ENCODE peak calls at places on chromosomes 5 and 9, in nine cellular contexts. One of them, this sample, is unnamed.

GRCh38 chr5:136235316-136235715 is 42.4 kb upstream of the SMIM32 start:
- DNase-seq in heart right ventricle: no peak
- DNase-seq in tibial artery: no peak
- DNase-seq in brain microvascular endothelial cell: no peak
- DNase-seq in choroid plexus epithelial cell: no peak
- DNase-seq in astrocyte of the spinal cord: no peak
- DNase-seq in AG04449: no peak
- DNase-seq in heart left ventricle: no peak
- DNase-seq in breast epithelium: no peak
- DNase-seq in this sample: no peak

GRCh38 chr5:33538201-33538600 is 97.4 kb downstream of the TARS1 start:
- DNase-seq in heart right ventricle: no peak
- DNase-seq in tibial artery: no peak
- DNase-seq in brain microvascular endothelial cell: no peak
- DNase-seq in choroid plexus epithelial cell: no peak
- DNase-seq in astrocyte of the spinal cord: no peak
- DNase-seq in AG04449: no peak
- DNase-seq in heart left ventricle: no peak
- DNase-seq in breast epithelium: no peak
- DNase-seq in this sample: no peak

GRCh38 chr5:71748360-71748759 is 29.3 kb downstream of the CARTPT start:
- DNase-seq in heart right ventricle: peak; percentile 45
- DNase-seq in tibial artery: peak; percentile 83
- DNase-seq in brain microvascular endothelial cell: no peak
- DNase-seq in choroid plexus epithelial cell: no peak
- DNase-seq in astrocyte of the spinal cord: no peak
- DNase-seq in AG04449: no peak
- DNase-seq in heart left ventricle: peak; percentile 73
- DNase-seq in breast epithelium: peak; percentile 71
- DNase-seq in this sample: no peak

GRCh38 chr9:137955224-137955570 is 77.6 kb downstream of the CACNA1B start:
- DNase-seq in heart right ventricle: no peak
- DNase-seq in tibial artery: no peak
- DNase-seq in brain microvascular endothelial cell: no peak
- DNase-seq in choroid plexus epithelial cell: no peak
- DNase-seq in astrocyte of the spinal cord: no peak
- DNase-seq in AG04449: no peak
- DNase-seq in heart left ventricle: no peak
- DNase-seq in breast epithelium: no peak
- DNase-seq in this sample: no peak

GRCh38 chr9:20570086-20570485 is 52.2 kb downstream of the MLLT3 start:
- DNase-seq in heart right ventricle: no peak
- DNase-seq in tibial artery: no peak
- DNase-seq in brain microvascular endothelial cell: no peak
- DNase-seq in choroid plexus epithelial cell: peak; percentile 29
- DNase-seq in astrocyte of the spinal cord: peak; percentile 18
- DNase-seq in AG04449: no peak
- DNase-seq in heart left ventricle: no peak
- DNase-seq in breast epithelium: no peak
- DNase-seq in this sample: peak; percentile 65

GRCh38 chr9:123217148-123217585 is 51.2 kb downstream of the STRBP start:
- DNase-seq in heart right ventricle: no peak
- DNase-seq in tibial artery: no peak
- DNase-seq in brain microvascular endothelial cell: no peak
- DNase-seq in choroid plexus epithelial cell: peak; percentile 57
- DNase-seq in astrocyte of the spinal cord: peak; percentile 22
- DNase-seq in AG04449: peak; percentile 1
- DNase-seq in heart left ventricle: no peak
- DNase-seq in breast epithelium: no peak
- DNase-seq in this sample: no peak

GRCh38 chr5:138273834-138274188 is 610 bp downstream of the GFRA3 start:
- DNase-seq in heart right ventricle: no peak
- DNase-seq in tibial artery: no peak
- DNase-seq in brain microvascular endothelial cell: no peak
- DNase-seq in choroid plexus epithelial cell: no peak
- DNase-seq in astrocyte of the spinal cord: no peak
- DNase-seq in AG04449: no peak
- DNase-seq in heart left ventricle: no peak
- DNase-seq in breast epithelium: no peak
- DNase-seq in this sample: no peak

GRCh38 chr9:84708400-84708799 is 38.9 kb downstream of the NTRK2 start:
- DNase-seq in heart right ventricle: no peak
- DNase-seq in tibial artery: no peak
- DNase-seq in brain microvascular endothelial cell: no peak
- DNase-seq in choroid plexus epithelial cell: no peak
- DNase-seq in astrocyte of the spinal cord: no peak
- DNase-seq in AG04449: no peak
- DNase-seq in heart left ventricle: no peak
- DNase-seq in breast epithelium: no peak
- DNase-seq in this sample: no peak

GRCh38 chr5:173954671-173955605 is 34.0 kb upstream of the C5orf47 start:
- DNase-seq in heart right ventricle: no peak
- DNase-seq in tibial artery: no peak
- DNase-seq in brain microvascular endothelial cell: peak; percentile 21
- DNase-seq in choroid plexus epithelial cell: peak; percentile 80
- DNase-seq in astrocyte of the spinal cord: peak; percentile 45
- DNase-seq in AG04449: peak; percentile 77
- DNase-seq in heart left ventricle: no peak
- DNase-seq in breast epithelium: no peak
- DNase-seq in this sample: peak; percentile 87

DNA sequence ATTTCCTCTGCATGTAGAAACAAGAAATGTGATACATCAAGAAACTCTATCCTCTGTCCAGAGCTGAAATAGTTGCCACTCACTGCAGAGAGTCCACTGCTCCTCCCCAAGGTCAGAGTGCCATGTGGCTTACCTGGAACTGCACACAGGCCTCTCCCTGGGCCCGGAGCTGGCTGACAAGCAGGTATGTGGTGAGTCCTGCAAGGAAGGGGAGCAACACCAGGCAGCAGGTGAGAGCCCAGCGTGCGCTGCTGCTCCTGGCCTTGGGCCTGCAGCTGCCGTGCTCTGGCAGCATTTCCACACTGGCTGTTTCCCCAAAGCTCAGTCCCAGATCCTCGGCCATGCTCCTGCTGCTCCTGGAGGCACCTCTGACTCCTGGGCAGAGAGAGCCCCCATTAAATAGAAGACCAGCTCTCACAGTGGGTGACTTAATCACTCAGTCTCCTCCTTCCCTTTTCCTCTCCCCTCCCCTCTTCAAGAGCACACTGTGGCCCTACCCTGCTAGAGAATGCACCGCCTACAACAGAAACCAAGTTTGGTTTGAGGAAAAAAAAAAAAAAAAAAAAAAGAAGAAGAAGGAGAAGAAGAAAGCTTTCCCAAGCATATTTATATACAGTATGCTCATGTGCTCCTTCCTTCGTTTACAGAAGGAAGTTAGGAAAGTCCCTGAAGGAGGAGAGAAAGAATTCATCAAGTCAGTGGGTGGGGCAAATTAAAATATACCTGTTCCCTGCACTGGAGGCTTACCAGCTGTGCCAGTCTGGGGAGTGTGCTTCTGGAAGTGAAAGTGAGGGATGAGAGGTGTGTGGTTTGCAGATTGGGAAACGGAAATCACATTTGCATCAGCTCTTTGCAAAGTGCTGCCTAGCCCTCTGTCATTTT is at the start of gene TNFSF15:
- DNase-seq in heart right ventricle: peak; percentile 9
- DNase-seq in tibial artery: no peak
- DNase-seq in brain microvascular endothelial cell: peak; percentile 14
- DNase-seq in choroid plexus epithelial cell: peak; percentile 74
- DNase-seq in astrocyte of the spinal cord: no peak
- DNase-seq in AG04449: no peak
- DNase-seq in heart left ventricle: peak; percentile 55
- DNase-seq in breast epithelium: no peak
- DNase-seq in this sample: peak; percentile 86
- H3K4me3 ChIP-seq in heart right ventricle: no peak within 1 kb of the TSS
- H3K4me3 ChIP-seq in tibial artery: no peak within 1 kb of the TSS
- H3K4me3 ChIP-seq in brain microvascular endothelial cell: no peak within 1 kb of the TSS
- H3K4me3 ChIP-seq in choroid plexus epithelial cell: peak within 1 kb of the TSS; percentile 31
- H3K4me3 ChIP-seq in astrocyte of the spinal cord: no peak within 1 kb of the TSS
- H3K4me3 ChIP-seq in AG04449: no peak within 1 kb of the TSS
- H3K4me3 ChIP-seq in heart left ventricle: no peak within 1 kb of the TSS
- H3K4me3 ChIP-seq in breast epithelium: peak within 1 kb of the TSS; percentile 35
- H3K4me3 ChIP-seq in this sample: no peak within 1 kb of the TSS

DNA sequence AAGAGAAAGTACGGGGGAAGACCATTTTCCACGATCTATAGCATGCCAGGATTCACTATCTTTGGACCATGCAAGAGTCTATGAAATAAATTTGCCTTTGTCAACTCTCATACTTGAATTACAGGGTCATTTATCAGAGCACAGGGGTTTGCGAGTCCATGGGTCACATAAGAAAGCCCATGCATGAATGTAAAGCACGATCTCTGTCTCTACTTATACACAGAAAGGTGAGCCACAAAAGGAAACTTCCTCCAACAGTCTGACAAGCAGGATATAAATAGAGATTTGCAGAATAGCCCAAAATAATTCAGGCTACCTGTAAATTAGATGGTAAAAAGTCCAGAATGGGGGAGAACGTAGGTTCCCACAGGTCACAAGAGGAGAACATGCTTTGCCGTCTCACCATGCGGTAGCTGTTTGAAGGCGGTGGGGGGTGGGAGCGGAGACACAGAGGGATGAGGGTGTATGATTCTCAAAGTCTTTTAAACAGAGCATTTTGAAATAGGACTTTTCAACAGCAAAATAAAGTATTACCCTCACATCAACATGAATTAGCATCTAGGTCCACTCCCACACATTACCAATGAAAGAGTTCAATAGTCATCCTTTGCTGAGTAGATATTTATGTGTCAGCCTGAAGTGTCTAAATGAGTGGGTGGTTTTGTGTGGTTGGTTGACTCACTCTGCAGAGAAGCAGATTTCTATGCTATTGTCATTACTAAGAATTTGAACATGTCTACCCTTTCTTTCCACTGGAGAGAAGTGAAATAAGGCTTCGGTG is 279.7 kb downstream of the EBF1 start:
- DNase-seq in heart right ventricle: no peak
- DNase-seq in tibial artery: no peak
- DNase-seq in brain microvascular endothelial cell: peak; percentile 77
- DNase-seq in choroid plexus epithelial cell: peak; percentile 56
- DNase-seq in astrocyte of the spinal cord: peak; percentile 42
- DNase-seq in AG04449: no peak
- DNase-seq in heart left ventricle: no peak
- DNase-seq in breast epithelium: no peak
- DNase-seq in this sample: peak; percentile 16
- H3K4me3 ChIP-seq in heart right ventricle: no peak overlapping the region
- H3K4me3 ChIP-seq in tibial artery: no peak overlapping the region
- H3K4me3 ChIP-seq in brain microvascular endothelial cell: no peak overlapping the region
- H3K4me3 ChIP-seq in choroid plexus epithelial cell: no peak overlapping the region
- H3K4me3 ChIP-seq in astrocyte of the spinal cord: no peak overlapping the region
- H3K4me3 ChIP-seq in AG04449: no peak overlapping the region
- H3K4me3 ChIP-seq in heart left ventricle: no peak overlapping the region
- H3K4me3 ChIP-seq in breast epithelium: no peak overlapping the region
- H3K4me3 ChIP-seq in this sample: peak overlapping the region; percentile 34

GRCh38 chr9:115116620-115117284 is 1.2 kb downstream of the TNC start:
- DNase-seq in heart right ventricle: no peak
- DNase-seq in tibial artery: no peak
- DNase-seq in brain microvascular endothelial cell: no peak
- DNase-seq in choroid plexus epithelial cell: no peak
- DNase-seq in astrocyte of the spinal cord: no peak
- DNase-seq in AG04449: no peak
- DNase-seq in heart left ventricle: no peak
- DNase-seq in breast epithelium: no peak
- DNase-seq in this sample: no peak

GRCh38 chr9:115115117-115115880 is 2.7 kb downstream of the TNC start:
- DNase-seq in heart right ventricle: no peak
- DNase-seq in tibial artery: no peak
- DNase-seq in brain microvascular endothelial cell: no peak
- DNase-seq in choroid plexus epithelial cell: no peak
- DNase-seq in astrocyte of the spinal cord: peak; percentile 44
- DNase-seq in AG04449: no peak
- DNase-seq in heart left ventricle: no peak
- DNase-seq in breast epithelium: no peak
- DNase-seq in this sample: no peak

GRCh38 chr9:115118471-115119156 is 657 bp upstream of the TNC start:
- DNase-seq in heart right ventricle: peak; percentile 23
- DNase-seq in tibial artery: peak; percentile 82
- DNase-seq in brain microvascular endothelial cell: peak; percentile 86
- DNase-seq in choroid plexus epithelial cell: peak; percentile 84
- DNase-seq in astrocyte of the spinal cord: peak; percentile 95
- DNase-seq in AG04449: no peak
- DNase-seq in heart left ventricle: no peak
- DNase-seq in breast epithelium: peak; percentile 54
- DNase-seq in this sample: peak; percentile 92

GRCh38 chr9:115115924-115116323 is 2.0 kb downstream of the TNC start:
- DNase-seq in heart right ventricle: no peak
- DNase-seq in tibial artery: no peak
- DNase-seq in brain microvascular endothelial cell: peak; percentile 28
- DNase-seq in choroid plexus epithelial cell: no peak
- DNase-seq in astrocyte of the spinal cord: peak; percentile 63
- DNase-seq in AG04449: no peak
- DNase-seq in heart left ventricle: no peak
- DNase-seq in breast epithelium: no peak
- DNase-seq in this sample: peak; percentile 43

DNA sequence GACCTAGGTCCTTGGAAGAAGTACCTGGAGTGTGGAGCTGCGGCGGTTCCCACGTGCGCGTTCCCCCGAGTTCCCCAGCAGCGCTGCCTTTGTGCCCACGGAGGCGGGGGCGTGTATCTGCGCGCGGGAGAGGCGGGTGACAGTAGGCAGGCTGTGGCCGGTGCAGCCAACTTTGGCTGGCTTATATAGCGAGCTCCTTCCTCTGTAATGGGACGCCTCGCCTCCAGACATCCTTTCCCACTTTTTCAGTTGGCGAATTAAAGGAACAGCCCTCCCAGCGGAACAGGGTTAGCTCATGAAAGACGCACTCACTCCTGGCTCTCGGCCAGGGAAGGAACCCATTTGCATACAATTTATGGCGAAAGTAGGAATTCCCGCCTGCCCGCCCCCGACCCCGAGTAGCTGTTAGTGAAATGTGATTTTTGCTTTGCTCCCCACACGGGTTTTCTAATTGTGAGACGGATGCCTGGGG is at the start of gene TNC:
- DNase-seq in heart right ventricle: peak; percentile 23
- DNase-seq in tibial artery: peak; percentile 87
- DNase-seq in brain microvascular endothelial cell: peak; percentile 52
- DNase-seq in choroid plexus epithelial cell: peak; percentile 58
- DNase-seq in astrocyte of the spinal cord: peak; percentile 92
- DNase-seq in AG04449: no peak
- DNase-seq in heart left ventricle: no peak
- DNase-seq in breast epithelium: peak; percentile 54
- DNase-seq in this sample: peak; percentile 81
- H3K4me3 ChIP-seq in heart right ventricle: no peak within 1 kb of the TSS
- H3K4me3 ChIP-seq in tibial artery: peak within 1 kb of the TSS; percentile 53
- H3K4me3 ChIP-seq in brain microvascular endothelial cell: peak within 1 kb of the TSS; percentile 53
- H3K4me3 ChIP-seq in choroid plexus epithelial cell: peak within 1 kb of the TSS; percentile 40
- H3K4me3 ChIP-seq in astrocyte of the spinal cord: peak within 1 kb of the TSS; percentile 58
- H3K4me3 ChIP-seq in AG04449: peak within 1 kb of the TSS; percentile 79
- H3K4me3 ChIP-seq in heart left ventricle: peak within 1 kb of the TSS; percentile 32
- H3K4me3 ChIP-seq in breast epithelium: peak within 1 kb of the TSS; percentile 47
- H3K4me3 ChIP-seq in this sample: peak within 1 kb of the TSS; percentile 81

DNA sequence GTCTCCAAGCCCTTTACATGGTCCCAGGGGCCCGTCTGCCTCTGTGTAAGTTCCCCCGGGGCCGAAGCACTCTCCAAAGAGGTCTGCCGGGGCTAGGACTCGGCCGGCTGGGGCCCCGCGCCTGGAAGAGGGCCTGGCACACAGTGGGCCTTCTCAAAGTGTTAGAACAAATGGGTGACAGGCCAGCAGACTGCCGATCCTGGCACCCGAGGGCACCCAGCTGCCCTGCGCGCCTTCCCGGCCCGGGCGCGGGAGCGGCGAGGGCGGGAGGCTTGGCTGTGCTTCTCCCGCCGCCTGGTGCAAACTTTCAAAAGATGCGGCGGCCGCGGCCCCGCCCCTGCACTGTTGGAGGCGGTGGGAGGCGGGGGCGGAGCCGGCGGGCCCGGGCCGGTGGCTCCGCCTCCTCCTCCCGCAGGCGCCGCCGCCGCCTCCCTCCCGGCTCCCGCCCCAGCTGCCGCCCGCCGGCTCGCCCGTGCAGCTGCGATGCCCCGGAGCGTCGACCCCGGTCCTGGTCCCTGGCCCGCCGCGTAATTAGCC is at the start of gene NEURL1B:
- DNase-seq in heart right ventricle: peak; percentile 87
- DNase-seq in tibial artery: peak; percentile 83
- DNase-seq in brain microvascular endothelial cell: no peak
- DNase-seq in choroid plexus epithelial cell: peak; percentile 35
- DNase-seq in astrocyte of the spinal cord: peak; percentile 52
- DNase-seq in AG04449: no peak
- DNase-seq in heart left ventricle: peak; percentile 90
- DNase-seq in breast epithelium: no peak
- DNase-seq in this sample: peak; percentile 69
- H3K4me3 ChIP-seq in heart right ventricle: peak within 1 kb of the TSS; percentile 99
- H3K4me3 ChIP-seq in tibial artery: peak within 1 kb of the TSS; percentile 74
- H3K4me3 ChIP-seq in brain microvascular endothelial cell: peak within 1 kb of the TSS; percentile 42
- H3K4me3 ChIP-seq in choroid plexus epithelial cell: peak within 1 kb of the TSS; percentile 48
- H3K4me3 ChIP-seq in astrocyte of the spinal cord: peak within 1 kb of the TSS; percentile 50
- H3K4me3 ChIP-seq in AG04449: peak within 1 kb of the TSS; percentile 67
- H3K4me3 ChIP-seq in heart left ventricle: peak within 1 kb of the TSS; percentile 90
- H3K4me3 ChIP-seq in breast epithelium: peak within 1 kb of the TSS; percentile 73
- H3K4me3 ChIP-seq in this sample: peak within 1 kb of the TSS; percentile 75

This sample was measured in mesenchymal stem cell.